ENCODE peak calls at places on chromosomes 13 and 19, in four cellular contexts. One of them, this sample, is unnamed.
A peak's percentile ranks its signal among the peaks of the same experiment; 100 is the strongest.

GRCh38 chr19:6011794-6012193 is 33.9 kb upstream of the RANBP3 start:
- DNase-seq in ovary: no peak
- DNase-seq in SK-N-SH: no peak
- DNase-seq in Panc1: no peak
- DNase-seq in this sample: no peak

GRCh38 chr13:47039106-47039505 is 142.3 kb upstream of the HTR2A start:
- DNase-seq in ovary: no peak
- DNase-seq in SK-N-SH: no peak
- DNase-seq in Panc1: no peak
- DNase-seq in this sample: no peak

GRCh38 chr13:101916108-101916757 is 463.8 kb downstream of the ITGBL1 start:
- DNase-seq in ovary: no peak
- DNase-seq in SK-N-SH: peak; percentile 87
- DNase-seq in Panc1: no peak
- DNase-seq in this sample: peak; percentile 89

GRCh38 chr19:35120492-35120891 is 4.9 kb downstream of the FXYD3 start:
- DNase-seq in ovary: no peak
- DNase-seq in SK-N-SH: no peak
- DNase-seq in Panc1: no peak
- DNase-seq in this sample: peak; percentile 91

GRCh38 chr13:94298346-94298745 is 181.1 kb downstream of the DCT start:
- DNase-seq in ovary: no peak
- DNase-seq in SK-N-SH: no peak
- DNase-seq in Panc1: no peak
- DNase-seq in this sample: no peak

GRCh38 chr19:52206481-52206880 is 16.6 kb downstream of the PPP2R1A start:
- DNase-seq in ovary: no peak
- DNase-seq in SK-N-SH: no peak
- DNase-seq in Panc1: no peak
- DNase-seq in this sample: no peak

GRCh38 chr13:94641432-94641941 is 39.8 kb downstream of the GPR180 start:
- DNase-seq in ovary: no peak
- DNase-seq in SK-N-SH: peak; percentile 26
- DNase-seq in Panc1: no peak
- DNase-seq in this sample: no peak

GRCh38 chr13:68056816-68057710 is 826.9 kb upstream of the PCDH9 start:
- DNase-seq in ovary: no peak
- DNase-seq in SK-N-SH: no peak
- DNase-seq in Panc1: peak; percentile 39
- DNase-seq in this sample: no peak

GRCh38 chr13:48727252-48728011 is 73.7 kb downstream of the CYSLTR2 start:
- DNase-seq in ovary: no peak
- DNase-seq in SK-N-SH: no peak
- DNase-seq in Panc1: no peak
- DNase-seq in this sample: no peak

GRCh38 chr19:15010497-15011255 is 31.0 kb upstream of the SLC1A6 start:
- DNase-seq in ovary: no peak
- DNase-seq in SK-N-SH: no peak
- DNase-seq in Panc1: no peak
- DNase-seq in this sample: no peak

GRCh38 chr13:107342747-107343146 is 774.8 kb upstream of the ARGLU1 start:
- DNase-seq in ovary: no peak
- DNase-seq in SK-N-SH: no peak
- DNase-seq in Panc1: no peak
- DNase-seq in this sample: no peak

GRCh38 chr13:36163809-36164308 is 32.7 kb upstream of the DCLK1 start:
- DNase-seq in ovary: peak; percentile 82
- DNase-seq in SK-N-SH: peak; percentile 20
- DNase-seq in Panc1: no peak
- DNase-seq in this sample: peak; percentile 45

GRCh38 chr19:10406191-10406590 is 2.8 kb upstream of the CDC37 start:
- DNase-seq in ovary: no peak
- DNase-seq in SK-N-SH: no peak
- DNase-seq in Panc1: no peak
- DNase-seq in this sample: no peak

GRCh38 chr19:45848922-45849321 is 14.0 kb downstream of the SYMPK start:
- DNase-seq in ovary: no peak
- DNase-seq in SK-N-SH: no peak
- DNase-seq in Panc1: no peak
- DNase-seq in this sample: no peak

GRCh38 chr13:19838726-19839342 is 24.6 kb downstream of the ZMYM5 start:
- DNase-seq in ovary: no peak
- DNase-seq in SK-N-SH: no peak
- DNase-seq in Panc1: no peak
- DNase-seq in this sample: no peak

GRCh38 chr19:46972301-46972700 is 47.3 kb upstream of the NPAS1 start:
- DNase-seq in ovary: no peak
- DNase-seq in SK-N-SH: no peak
- DNase-seq in Panc1: no peak
- DNase-seq in this sample: no peak

GRCh38 chr13:67048793-67049150 is 181.4 kb downstream of the PCDH9 start:
- DNase-seq in ovary: no peak
- DNase-seq in SK-N-SH: no peak
- DNase-seq in Panc1: no peak
- DNase-seq in this sample: no peak

GRCh38 chr19:6032381-6032780 is 54.4 kb upstream of the RANBP3 start:
- DNase-seq in ovary: peak; percentile 11
- DNase-seq in SK-N-SH: no peak
- DNase-seq in Panc1: no peak
- DNase-seq in this sample: no peak

GRCh38 chr13:48838193-48839000 is 137.3 kb upstream of the FNDC3A start:
- DNase-seq in ovary: no peak
- DNase-seq in SK-N-SH: no peak
- DNase-seq in Panc1: peak; percentile 25
- DNase-seq in this sample: no peak

GRCh38 chr13:111304041-111304544 is 16.3 kb upstream of the TEX29 start:
- DNase-seq in ovary: no peak
- DNase-seq in SK-N-SH: no peak
- DNase-seq in Panc1: no peak
- DNase-seq in this sample: no peak

GRCh38 chr19:13955662-13956364 is 3.5 kb downstream of the DCAF15 start:
- DNase-seq in ovary: no peak
- DNase-seq in SK-N-SH: no peak
- DNase-seq in Panc1: no peak
- DNase-seq in this sample: no peak

DNA sequence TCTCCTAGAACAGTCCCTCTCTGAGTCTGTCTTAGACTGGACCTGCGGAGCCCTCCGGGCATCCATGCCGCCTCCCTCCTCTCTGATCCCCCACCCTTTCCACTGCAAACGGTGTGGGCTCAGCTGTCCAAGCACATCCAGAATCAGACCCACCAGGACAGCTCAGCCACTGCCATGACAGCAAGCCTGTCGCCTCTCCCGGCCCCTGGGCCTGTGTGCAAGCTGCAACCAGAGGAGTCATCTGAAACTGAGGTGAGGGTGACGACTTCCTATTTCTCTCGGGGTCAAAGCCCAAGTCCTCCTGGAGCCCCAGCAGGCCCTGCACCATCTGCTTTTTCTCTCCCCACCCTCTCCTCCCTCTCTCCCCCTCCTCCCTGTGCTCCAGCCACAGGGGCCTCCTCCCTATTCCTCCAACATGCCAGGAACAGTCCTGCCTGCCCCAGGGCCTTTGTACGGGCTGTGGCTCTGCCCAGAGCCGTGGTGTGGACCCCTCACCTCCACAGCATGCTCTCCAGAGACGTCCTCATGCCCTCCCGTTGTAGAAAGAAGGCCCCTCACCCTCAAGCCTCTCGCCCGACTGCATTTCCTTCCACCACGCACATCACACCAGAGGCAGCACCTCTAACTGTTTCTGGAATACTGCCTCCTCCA is 23.5 kb upstream of the MYDGF start:
- DNase-seq in ovary: no peak
- DNase-seq in SK-N-SH: no peak
- DNase-seq in Panc1: no peak
- DNase-seq in this sample: no peak
- H3K4me3 ChIP-seq in ovary: no peak overlapping the region
- H3K4me3 ChIP-seq in SK-N-SH: no peak overlapping the region
- H3K4me3 ChIP-seq in Panc1: no peak overlapping the region
- H3K4me3 ChIP-seq in this sample: no peak overlapping the region

DNA sequence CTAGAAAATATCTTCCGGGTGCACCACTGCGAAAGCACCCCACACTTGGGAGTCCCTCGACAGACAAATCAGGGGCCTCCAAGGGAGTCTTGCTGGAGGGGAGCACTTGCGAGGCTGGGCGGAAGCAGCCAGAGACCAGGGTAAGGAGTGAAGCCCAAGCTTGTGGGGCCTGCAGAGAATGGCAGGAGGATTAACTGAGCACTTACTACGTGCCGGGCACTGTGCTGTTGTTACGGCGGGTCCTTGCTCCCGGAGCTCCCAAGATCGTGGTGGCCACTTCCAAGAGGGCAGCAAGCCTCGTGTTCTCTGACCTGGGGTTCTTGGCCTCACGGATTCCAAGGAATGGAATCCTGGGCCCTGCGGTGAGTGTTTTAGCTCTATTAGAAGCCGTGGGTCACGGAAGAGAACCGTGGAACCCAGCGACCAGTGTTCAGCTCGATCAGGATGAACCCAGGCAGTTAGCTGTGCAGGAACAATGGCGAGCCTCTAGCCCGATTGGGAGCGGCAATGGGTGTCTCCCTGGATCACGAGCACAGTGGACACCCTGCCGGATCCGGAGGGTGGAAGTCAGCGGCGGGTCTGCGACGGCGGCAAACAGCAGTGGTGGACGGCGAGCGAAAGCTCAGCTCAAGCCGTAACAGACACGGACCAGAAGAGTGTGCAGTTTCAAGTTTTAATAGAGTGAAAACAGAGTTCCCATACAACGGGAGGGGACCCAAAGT is 9.6 kb downstream of the TTYH1 start:
- DNase-seq in ovary: no peak
- DNase-seq in SK-N-SH: no peak
- DNase-seq in Panc1: no peak
- DNase-seq in this sample: no peak
- H3K27me3 ChIP-seq in ovary: no peaks in the 10 kb centered on the region
- H3K27me3 ChIP-seq in SK-N-SH: peaks cover 94% of the 10 kb centered on the region
- H3K27me3 ChIP-seq in Panc1: no peaks in the 10 kb centered on the region
- H3K27me3 ChIP-seq in this sample: no peaks in the 10 kb centered on the region

DNA sequence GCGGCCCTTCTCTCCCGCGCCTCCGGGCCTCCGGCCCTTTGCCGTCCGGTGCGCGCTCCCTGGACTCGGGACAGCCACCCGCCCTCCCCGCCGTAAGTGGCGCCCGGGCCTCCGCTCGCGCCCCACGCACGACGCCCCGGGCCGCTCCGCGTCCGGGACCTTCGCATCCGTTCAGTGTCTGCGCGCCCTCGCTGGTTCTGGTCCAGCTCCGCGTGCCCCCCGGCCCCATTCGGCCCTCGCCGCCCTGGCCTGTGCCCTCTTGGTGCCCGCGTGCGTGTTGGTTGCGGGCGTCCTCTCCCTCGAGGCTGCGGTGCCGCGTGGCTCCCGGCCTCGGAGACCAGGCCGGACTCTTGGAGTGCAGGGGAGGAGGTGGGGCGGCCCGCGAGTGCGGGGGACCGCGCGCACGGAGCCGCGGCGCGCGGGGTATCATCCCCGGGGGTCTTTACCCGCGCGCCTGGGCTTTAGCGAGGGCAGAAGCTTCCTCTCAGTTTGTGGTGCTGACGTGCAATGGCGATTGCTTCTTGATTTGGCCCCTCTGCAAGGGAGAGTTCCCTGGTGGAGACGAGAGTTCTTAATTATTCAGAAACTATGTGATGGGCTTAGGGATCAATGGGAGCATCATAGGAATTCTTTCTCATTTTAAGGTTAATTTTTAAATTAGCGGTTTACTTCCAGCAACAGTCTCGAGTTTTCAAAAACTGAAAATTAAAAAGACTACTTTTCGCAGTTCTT is 757 bp downstream of the WASF3 start:
- DNase-seq in ovary: no peak
- DNase-seq in SK-N-SH: peak; percentile 73
- DNase-seq in Panc1: no peak
- DNase-seq in this sample: no peak
- H3K27ac ChIP-seq in ovary: peak overlapping the region; percentile 26
- H3K27ac ChIP-seq in SK-N-SH: peak overlapping the region; percentile 73
- H3K27ac ChIP-seq in Panc1: no peak overlapping the region
- H3K27ac ChIP-seq in this sample: peak overlapping the region; percentile 88

GRCh38 chr19:2426661-2427322 is 594 bp downstream of the TIMM13 start:
- DNase-seq in ovary: peak; percentile 71
- DNase-seq in SK-N-SH: peak; percentile 94
- DNase-seq in Panc1: no peak
- DNase-seq in this sample: peak; percentile 67

GRCh38 chr19:2425622-2426581 is 1.5 kb downstream of the TIMM13 start:
- DNase-seq in ovary: no peak
- DNase-seq in SK-N-SH: no peak
- DNase-seq in Panc1: no peak
- DNase-seq in this sample: no peak

GRCh38 chr19:2423913-2424685 is 3.3 kb downstream of the TIMM13 start:
- DNase-seq in ovary: no peak
- DNase-seq in SK-N-SH: no peak
- DNase-seq in Panc1: no peak
- DNase-seq in this sample: no peak

GRCh38 chr19:2422951-2423880 is 4.2 kb downstream of the TIMM13 start:
- DNase-seq in ovary: peak; percentile 74
- DNase-seq in SK-N-SH: no peak
- DNase-seq in Panc1: no peak
- DNase-seq in this sample: no peak

DNA sequence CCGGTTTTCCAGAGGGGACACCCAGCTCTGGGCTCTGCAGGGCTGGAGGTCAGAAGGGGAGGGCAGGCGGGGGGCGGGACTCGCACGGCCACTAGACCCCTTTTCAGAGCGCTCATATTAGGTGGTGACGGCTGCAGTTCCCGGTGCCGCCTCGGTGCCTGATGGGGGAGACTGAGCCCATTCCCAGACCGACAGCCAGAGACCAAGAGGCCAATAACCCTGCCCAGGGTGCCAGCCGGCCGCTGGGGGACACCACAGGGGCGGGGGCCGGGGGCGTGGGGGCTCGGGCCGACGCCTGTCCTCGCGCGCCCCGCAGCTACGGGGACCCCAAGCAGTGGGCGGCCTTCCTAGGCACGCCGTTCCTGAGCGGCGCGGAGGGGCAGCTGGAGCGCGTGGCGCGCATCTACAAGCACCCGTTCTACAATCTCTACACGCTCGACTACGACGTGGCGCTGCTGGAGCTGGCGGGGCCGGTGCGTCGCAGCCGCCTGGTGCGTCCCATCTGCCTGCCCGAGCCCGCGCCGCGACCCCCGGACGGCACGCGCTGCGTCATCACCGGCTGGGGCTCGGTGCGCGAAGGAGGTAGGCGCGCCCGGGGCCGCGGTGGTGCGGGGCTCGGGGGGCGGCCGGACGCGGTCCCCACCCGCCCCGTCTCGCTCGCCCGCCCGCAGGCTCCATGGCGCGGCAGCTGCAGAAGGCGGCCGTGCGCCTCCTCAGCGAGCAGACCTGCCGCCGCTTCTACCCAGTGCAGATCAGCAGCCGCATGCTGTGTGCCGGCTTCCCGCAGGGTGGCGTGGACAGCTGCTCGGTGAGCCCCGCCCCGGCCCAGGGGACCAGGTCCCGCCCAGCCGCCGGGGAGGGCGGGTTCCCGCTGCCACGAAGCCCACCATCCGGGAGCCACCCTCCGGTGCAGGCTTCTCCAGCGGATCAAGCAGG is 2.4 kb downstream of the TIMM13 start:
- DNase-seq in ovary: peak; percentile 78
- DNase-seq in SK-N-SH: peak; percentile 80
- DNase-seq in Panc1: no peak
- DNase-seq in this sample: no peak
- H3K4me3 ChIP-seq in ovary: peak overlapping the region; percentile 11
- H3K4me3 ChIP-seq in SK-N-SH: no peak overlapping the region
- H3K4me3 ChIP-seq in Panc1: no peak overlapping the region
- H3K4me3 ChIP-seq in this sample: no peak overlapping the region

This sample was measured in WERI-Rb-1.